ENCODE peak calls at places on chromosomes 7 and 10, in six cellular contexts. L is ecto neural progenitor cell, V is M059J, R is AG08396, W is COR-L47, U is HT1080. J is an unnamed sample.

GRCh38 chr7:156166692-156167416 is 354.6 kb upstream of the SHH start:
- DNase-seq in W (no peak), R (no peak), U (no peak), L (no peak), V (no peak), J (no peak)

GRCh38 chr7:84248267-84248666 is 53.7 kb upstream of the SEMA3A start:
- DNase-seq in V (peak), R (no peak), W (no peak), L (no peak), U (no peak), J (no peak)

GRCh38 chr7:29748286-29749099 is 57.8 kb upstream of the WIPF3 start:
- DNase-seq in U (peak), V (peak), R (no peak), W (peak), L (no peak), J (peak)

GRCh38 chr7:74104702-74105101 is 21.1 kb downstream of the LIMK1 start:
- DNase-seq in R (no peak), U (no peak), L (no peak), W (no peak), V (peak), J (peak)

GRCh38 chr7:85019778-85020177 is 167.1 kb downstream of the SEMA3D start:
- DNase-seq in U (no peak), V (no peak), W (no peak), L (no peak), R (no peak), J (no peak)

GRCh38 chr10:55410415-55410885 is 609.4 kb upstream of the PCDH15 start:
- DNase-seq in V (no peak), L (peak), R (no peak), U (peak), W (peak), J (peak)

GRCh38 chr10:110433740-110434139 is 64.0 kb upstream of the DUSP5 start:
- DNase-seq in W (no peak), V (no peak), L (no peak), R (no peak), U (no peak), J (no peak)

GRCh38 chr10:78964952-78965633 is 103.7 kb upstream of the ZMIZ1 start:
- DNase-seq in L (peak), W (no peak), V (peak), R (no peak), U (peak), J (peak)

GRCh38 chr10:73999703-74000102 is 1.8 kb downstream of the VCL start:
- DNase-seq in V (no peak), U (no peak), L (no peak), R (no peak), W (no peak), J (peak)

GRCh38 chr10:44393834-44394547 is 9.1 kb upstream of the CXCL12 start:
- DNase-seq in W (no peak), L (no peak), V (peak), U (no peak), R (no peak), J (no peak)

GRCh38 chr7:9961161-9961922 is 1012.3 kb upstream of the PHF14 start:
- DNase-seq in R (no peak), V (no peak), W (no peak), L (no peak), U (no peak), J (no peak)

GRCh38 chr10:88080213-88080612 is 216.8 kb downstream of the PTEN start:
- DNase-seq in W (no peak), V (peak), R (peak), L (no peak), U (peak), J (peak)

GRCh38 chr10:101588879-101589278 is 758 bp downstream of the DPCD start:
- DNase-seq in L (no peak), V (peak), U (no peak), W (no peak), R (peak), J (no peak)

GRCh38 chr7:157521061-157521731 is 184.4 kb downstream of the DNAJB6 start:
- DNase-seq in R (no peak), V (no peak), U (no peak), W (no peak), L (peak), J (no peak)

GRCh38 chr7:7228472-7228871 is 46.1 kb downstream of the C1GALT1 start:
- DNase-seq in U (no peak), V (peak), R (no peak), L (no peak), W (no peak), J (no peak)

GRCh38 chr10:78164687-78165086 is 131.0 kb downstream of the RPS24 start:
- DNase-seq in W (no peak), L (no peak), V (no peak), R (no peak), U (no peak), J (no peak)

GRCh38 chr10:566241-566885 is 123.1 kb downstream of the DIP2C start:
- DNase-seq in U (no peak), W (no peak), V (no peak), L (no peak), R (no peak), J (no peak)

GRCh38 chr7:12839508-12840153 is 152.2 kb downstream of the ARL4A start:
- DNase-seq in W (no peak), V (no peak), R (no peak), U (no peak), L (peak), J (peak)

GRCh38 chr7:155557778-155558177 is 11.4 kb upstream of the CNPY1 start:
- DNase-seq in L (no peak), R (no peak), W (no peak), U (no peak), V (no peak), J (no peak)

GRCh38 chr10:45373783-45374450 is at the start of gene ALOX5:
- DNase-seq in V (no peak), L (peak), W (no peak), R (peak), U (no peak), J (peak)

GRCh38 chr7:27663989-27664331 is 1.3 kb upstream of the HIBADH start:
- DNase-seq in U (no peak), R (no peak), V (no peak), W (no peak), L (no peak), J (no peak)

GRCh38 chr7:73340514-73340913 is 12.6 kb downstream of the FKBP6 start:
- DNase-seq in L (no peak), R (no peak), U (no peak), W (peak), V (no peak), J (no peak)

GRCh38 chr10:130127612-130128607 is 8.3 kb upstream of the GLRX3 start:
- DNase-seq in W (peak), U (peak), L (peak), R (peak), V (peak), J (peak)

J was measured in DMS53.